ENCODE peak calls at places on chromosomes 16 and 17, in four cellular contexts. A is fibroblast of mammary gland, V is heart right ventricle, J is sigmoid colon. N is an unnamed sample.

GRCh38 chr17:61411114-61411943 is 11.7 kb downstream of the TBX2 start:
- DNase-seq in V (peak; percentile 70), J (peak; percentile 76), A (peak; percentile 76), N (no peak)

GRCh38 chr17:38510424-38511125 is 82.3 kb downstream of the ARHGAP23 start:
- DNase-seq in A (no peak), V (peak; percentile 43), J (no peak), N (peak; percentile 41)

GRCh38 chr17:60947100-60947499 is 269.4 kb downstream of the BCAS3 start:
- DNase-seq in V (no peak), A (peak; percentile 81), J (no peak), N (peak; percentile 11)

GRCh38 chr16:53626816-53627215 is 76.8 kb downstream of the RPGRIP1L start:
- DNase-seq in V (no peak), A (no peak), J (no peak), N (no peak)

GRCh38 chr17:81808778-81809555 is 5.0 kb downstream of the GCGR start:
- DNase-seq in A (no peak), J (no peak), V (no peak), N (no peak)

GRCh38 chr16:13453938-13454553 is 465.9 kb upstream of the ERCC4 start:
- DNase-seq in A (peak; percentile 53), V (no peak), J (no peak), N (no peak)

GRCh38 chr17:35373984-35374765 is 754 bp upstream of the SLFN11 start:
- DNase-seq in A (peak; percentile 68), J (peak; percentile 88), V (peak; percentile 69), N (peak; percentile 70)

GRCh38 chr16:81214745-81215166 is 23.7 kb upstream of the BCO1 start:
- DNase-seq in V (no peak), A (no peak), J (no peak), N (peak; percentile 29)

GRCh38 chr16:74455213-74455612 is 33.9 kb upstream of the CLEC18B start:
- DNase-seq in A (peak; percentile 95), J (no peak), V (no peak), N (peak; percentile 93)

GRCh38 chr17:4881761-4882555 is 17.4 kb upstream of the C17orf107 start:
- DNase-seq in A (peak; percentile 22), J (no peak), V (peak; percentile 57), N (peak; percentile 46)
- TF ChIP-seq CTCF in A (peak; percentile 75), J (peak; percentile 67), V (peak; percentile 84), N (peak; percentile 87)

GRCh38 chr16:49695782-49696413 is 160.0 kb downstream of the ZNF423 start:
- DNase-seq in A (no peak), J (no peak), V (no peak), N (no peak)

GRCh38 chr16:49698931-49699715 is 156.8 kb downstream of the ZNF423 start:
- DNase-seq in A (peak; percentile 76), V (peak; percentile 70), J (peak; percentile 79), N (peak; percentile 62)

GRCh38 chr16:49698416-49698815 is 157.5 kb downstream of the ZNF423 start:
- DNase-seq in J (no peak), A (no peak), V (peak; percentile 61), N (peak; percentile 11)

GRCh38 chr16:49696414-49697101 is 159.4 kb downstream of the ZNF423 start:
- DNase-seq in V (no peak), A (no peak), J (no peak), N (no peak)

DNA sequence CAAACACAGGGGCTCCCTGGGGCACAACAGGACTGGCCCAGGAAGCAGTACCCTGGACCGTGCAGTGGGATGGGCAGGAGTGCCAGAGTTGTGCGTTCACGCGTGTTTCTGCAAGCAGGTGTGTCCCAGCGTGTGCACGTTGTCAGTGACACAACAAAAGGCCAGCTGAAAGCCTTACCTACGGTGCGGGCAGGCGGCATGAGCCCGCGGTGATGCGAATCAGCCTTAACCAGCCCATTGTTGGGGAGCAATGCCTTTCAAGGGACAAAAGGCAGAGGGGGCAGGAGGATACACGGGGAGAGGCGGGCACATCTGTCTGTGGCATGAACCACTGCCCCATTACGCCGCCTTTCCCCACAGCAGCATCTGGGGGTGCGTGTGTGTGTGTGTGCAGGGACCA is 158.3 kb downstream of the ZNF423 start:
- DNase-seq in A (no peak), V (no peak), J (no peak), N (no peak)
- H3K4me3 ChIP-seq in A (no peak overlapping the region), V (no peak overlapping the region), J (no peak overlapping the region), N (no peak overlapping the region)

DNA sequence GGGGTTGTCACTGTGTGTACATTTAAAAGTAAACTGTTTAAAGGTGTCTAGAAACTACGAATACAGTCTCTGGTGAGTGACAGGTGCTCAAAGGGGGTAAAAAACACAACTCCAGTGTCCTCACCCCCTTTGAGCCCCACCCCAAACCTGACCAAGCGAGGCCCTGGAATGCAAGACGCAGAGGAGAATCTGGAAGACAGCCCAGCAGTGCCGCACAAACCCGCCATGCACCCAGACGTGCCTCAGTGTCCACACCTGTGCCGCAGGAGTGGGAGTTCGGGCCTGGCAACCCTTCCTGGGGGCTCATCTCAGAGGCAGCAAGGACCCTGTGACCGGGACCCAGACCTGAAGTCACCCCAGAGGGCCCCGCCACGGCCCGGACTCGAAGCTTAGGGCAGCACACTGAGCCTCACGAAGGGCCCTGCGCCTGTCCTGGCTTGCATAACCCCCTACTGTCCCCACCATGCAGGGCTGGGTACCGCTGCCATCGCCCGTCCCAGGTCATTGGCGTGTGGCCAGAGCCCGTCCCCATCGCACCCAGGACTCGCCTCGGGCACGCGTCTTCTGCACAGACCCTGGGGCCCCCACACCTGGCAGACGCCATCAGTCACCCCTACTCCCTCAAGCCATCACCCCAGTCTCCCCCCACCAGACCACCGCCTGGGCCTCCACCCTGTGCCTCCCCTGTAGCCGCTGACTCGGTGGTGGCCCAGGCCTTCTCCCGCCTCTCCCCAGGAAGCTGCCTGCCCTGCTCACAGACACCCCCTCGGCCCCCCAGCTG is 33.0 kb upstream of the ZC3H18 start:
- DNase-seq in A (no peak), J (no peak), V (no peak), N (no peak)
- TF ChIP-seq CTCF in A (no peak), J (no peak), V (no peak), N (no peak)

GRCh38 chr17:78534492-78535284 is 42.5 kb downstream of the DNAH17 start:
- DNase-seq in V (no peak), A (no peak), J (peak; percentile 55), N (no peak)
- H3K4me3 ChIP-seq in V (no peak overlapping the region), A (no peak overlapping the region), J (no peak overlapping the region), N (no peak overlapping the region)

GRCh38 chr16:70582280-70582978 is 58.8 kb downstream of the SF3B3 start:
- DNase-seq in V (no peak), A (peak; percentile 25), J (no peak), N (no peak)
- TF ChIP-seq CTCF in V (peak; percentile 8), A (peak; percentile 32), J (no peak), N (peak; percentile 32)

GRCh38 chr16:24611310-24611709 is 71.9 kb downstream of the RBBP6 start:
- DNase-seq in V (no peak), J (no peak), A (no peak), N (no peak)

GRCh38 chr16:24610421-24610765 is 71.0 kb downstream of the RBBP6 start:
- DNase-seq in V (peak; percentile 32), J (no peak), A (peak; percentile 27), N (peak; percentile 31)

GRCh38 chr16:24609417-24609739 is 70.0 kb downstream of the RBBP6 start:
- DNase-seq in J (no peak), A (no peak), V (no peak), N (no peak)

GRCh38 chr16:24612656-24613055 is 73.3 kb downstream of the RBBP6 start:
- DNase-seq in A (no peak), J (no peak), V (no peak), N (no peak)

GRCh38 chr16:24609740-24610420 is 70.5 kb downstream of the RBBP6 start:
- DNase-seq in A (peak; percentile 55), V (peak; percentile 33), J (peak; percentile 88), N (peak; percentile 63)
- H3K4me3 ChIP-seq in A (peak overlapping the region; percentile 15), V (peak overlapping the region; percentile 47), J (peak overlapping the region; percentile 41), N (peak overlapping the region; percentile 14)

DNA sequence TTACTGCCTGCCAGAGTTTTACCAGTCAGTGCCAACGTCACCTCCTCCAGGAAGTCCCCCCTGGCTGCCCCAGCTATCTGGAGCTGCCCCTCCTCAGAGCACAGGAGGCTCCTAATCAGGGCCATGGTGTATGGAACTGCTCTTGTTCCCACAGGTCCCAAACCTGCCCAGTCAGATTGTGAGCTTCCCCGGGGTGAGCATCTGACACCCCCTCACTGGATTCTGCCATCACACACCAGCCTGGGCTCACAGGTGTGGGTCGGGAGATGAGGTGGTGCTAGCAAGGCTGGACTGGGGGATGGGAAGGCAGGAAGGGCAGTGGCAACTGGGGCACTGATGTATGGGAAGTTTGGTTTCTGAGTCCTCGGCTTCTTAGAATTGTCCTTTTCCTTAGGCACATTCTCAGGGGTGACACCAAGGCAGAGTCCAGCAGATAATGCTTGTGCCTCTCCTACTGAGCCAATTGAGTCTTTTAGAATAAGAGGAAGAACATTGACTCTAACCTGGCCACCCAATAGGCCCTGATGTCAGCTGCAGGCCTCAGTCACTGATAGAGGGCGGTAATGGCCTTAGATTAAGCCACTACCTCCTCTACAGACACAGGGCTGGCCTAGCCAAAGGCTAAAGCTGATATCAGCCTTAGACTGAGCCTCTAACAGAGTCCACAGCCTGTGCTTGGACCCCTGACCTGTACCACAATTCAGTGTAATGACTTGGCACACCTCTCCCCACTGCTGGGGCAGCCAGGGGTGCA is 107.9 kb downstream of the WSCD1 start:
- DNase-seq in V (no peak), J (no peak), A (no peak), N (no peak)
- TF ChIP-seq CTCF in V (no peak), J (no peak), A (no peak), N (no peak)

DNA sequence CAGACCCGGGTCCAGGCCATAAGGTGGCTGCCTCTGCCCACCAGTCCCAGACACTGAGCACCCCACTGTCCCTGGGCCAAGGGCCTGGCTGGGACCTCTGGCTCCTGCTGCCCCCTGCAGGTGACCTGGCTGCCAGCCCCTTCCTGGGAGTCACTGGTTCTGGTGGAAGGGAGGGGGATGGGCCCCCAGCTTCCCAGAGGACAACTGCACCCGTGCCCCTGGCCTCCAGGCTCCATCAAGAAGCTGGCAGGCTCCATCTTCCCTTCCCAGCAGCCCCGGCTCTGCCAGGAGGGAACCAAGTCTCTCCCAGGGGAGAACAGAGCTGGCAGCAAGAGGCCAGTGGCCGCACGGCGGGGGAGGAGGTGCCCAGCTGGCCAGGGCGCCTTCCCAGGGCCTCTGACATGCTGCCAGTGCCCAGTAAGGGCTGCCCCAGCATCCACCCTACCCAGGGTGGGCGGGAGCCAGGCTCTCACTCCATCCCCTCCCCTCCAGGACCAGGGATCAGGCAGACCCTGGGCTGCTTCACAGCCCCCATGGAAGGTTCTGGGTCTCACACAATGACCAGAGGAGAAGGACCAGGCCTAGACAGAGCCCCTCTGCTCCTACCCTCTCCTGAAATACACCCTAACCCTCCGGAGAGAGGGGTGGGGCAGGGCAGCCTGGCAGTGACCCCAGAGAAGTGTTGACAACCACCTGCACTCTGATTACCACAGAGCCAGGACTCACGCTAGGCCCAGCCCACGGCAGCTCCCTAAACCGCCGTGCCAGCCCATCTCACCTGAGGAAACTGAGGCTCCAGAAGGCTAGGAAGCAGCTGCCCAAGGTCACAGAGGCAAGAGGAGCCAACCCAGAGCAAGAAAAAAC is 3.6 kb downstream of the CLUH start:
- DNase-seq in A (no peak), V (peak; percentile 83), J (peak; percentile 74), N (no peak)
- H3K4me3 ChIP-seq in A (no peak overlapping the region), V (peak overlapping the region; percentile 80), J (no peak overlapping the region), N (no peak overlapping the region)

N was measured in fibroblast of pulmonary artery.